ENCODE peak calls at places on chromosome 12, in four cellular contexts. U is NB4, O is OCI-LY7, B is endothelial cell. X is an unnamed sample.

GRCh38 chr12:17478908-17479673 is 610.9 kb downstream of the RERGL start:
- DNase-seq in B (no peak), O (no peak), U (no peak), X (no peak)

GRCh38 chr12:71469235-71469873 is 29.8 kb downstream of the LGR5 start:
- DNase-seq in O (no peak), B (no peak), U (no peak), X (no peak)

GRCh38 chr12:101906226-101906625 is 28.8 kb downstream of the DRAM1 start:
- DNase-seq in U (no peak), O (no peak), B (no peak), X (no peak)

GRCh38 chr12:124456652-124457152 is 110.7 kb downstream of the NCOR2 start:
- DNase-seq in B (peak; percentile 42), U (peak; percentile 77), O (no peak), X (no peak)

GRCh38 chr12:18966927-18967326 is 162.6 kb upstream of the PLEKHA5 start:
- DNase-seq in B (no peak), O (no peak), U (no peak), X (no peak)

GRCh38 chr12:46556820-46557524 is 184.4 kb upstream of the SLC38A2 start:
- DNase-seq in O (no peak), B (no peak), U (no peak), X (no peak)

GRCh38 chr12:70609739-70610491 is 27.3 kb downstream of the PTPRB start:
- DNase-seq in B (peak; percentile 73), U (no peak), O (no peak), X (no peak)

GRCh38 chr12:11344504-11344903 is 34.3 kb upstream of the PRB4 start:
- DNase-seq in U (no peak), O (no peak), B (no peak), X (no peak)

GRCh38 chr12:24463392-24463791 is 485.5 kb downstream of the BCAT1 start:
- DNase-seq in U (no peak), B (no peak), O (no peak), X (no peak)
- TF ChIP-seq CTCF in U (no peak), B (no peak), O (no peak), X (no peak)

DNA sequence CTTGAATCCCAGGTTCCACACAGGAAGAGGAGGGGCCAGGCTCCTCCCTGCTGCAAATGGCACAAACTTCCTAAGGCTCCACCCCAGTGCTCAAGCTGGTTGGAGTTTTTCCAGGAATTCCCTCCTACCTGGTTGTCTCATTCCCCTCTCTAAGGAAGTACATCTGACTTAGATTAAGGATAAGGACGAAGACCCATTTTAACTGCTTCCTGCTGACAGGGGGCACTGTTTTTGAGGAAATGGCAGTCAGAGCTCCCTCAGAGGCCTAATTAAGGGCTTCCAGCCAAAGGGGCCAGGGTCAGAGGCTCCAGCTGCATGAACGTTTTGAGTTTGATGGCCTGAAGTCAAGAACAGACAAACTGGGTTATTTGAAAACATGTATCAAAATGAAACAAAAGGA is 1084.7 kb downstream of the SLC6A15 start:
- DNase-seq in U (peak; percentile 34), B (no peak), O (no peak), X (no peak)
- TF ChIP-seq CTCF in U (peak; percentile 13), B (no peak), O (no peak), X (no peak)

GRCh38 chr12:48937170-48937569 is 11.9 kb upstream of the FKBP11 start:
- DNase-seq in O (peak; percentile 21), B (peak; percentile 12), U (peak; percentile 53), X (no peak)
- TF ChIP-seq CTCF in O (peak; percentile 57), B (no peak), U (peak; percentile 62), X (peak; percentile 27)

GRCh38 chr12:120630139-120630895 is 10.1 kb upstream of the CABP1 start:
- DNase-seq in U (no peak), B (no peak), O (no peak), X (no peak)

GRCh38 chr12:120631097-120631496 is 9.3 kb upstream of the CABP1 start:
- DNase-seq in O (no peak), U (no peak), B (no peak), X (no peak)

GRCh38 chr12:120620624-120621023 is 19.8 kb upstream of the CABP1 start:
- DNase-seq in B (no peak), U (no peak), O (no peak), X (no peak)

GRCh38 chr12:120628919-120629318 is 11.5 kb upstream of the CABP1 start:
- DNase-seq in B (peak; percentile 22), O (no peak), U (no peak), X (no peak)

GRCh38 chr12:120625557-120626419 is 14.6 kb upstream of the CABP1 start:
- DNase-seq in O (peak; percentile 73), U (peak; percentile 52), B (no peak), X (no peak)
- TF ChIP-seq CTCF in O (peak; percentile 75), U (peak; percentile 65), B (peak; percentile 20), X (no peak)

GRCh38 chr12:119715268-119715620 is 47.3 kb downstream of the PRKAB1 start:
- DNase-seq in B (no peak), U (no peak), O (no peak), X (no peak)
- TF ChIP-seq CTCF in B (no peak), U (no peak), O (no peak), X (no peak)

GRCh38 chr12:50699149-50699548 is 64.8 kb upstream of the ATF1 start:
- DNase-seq in O (no peak), B (no peak), U (no peak), X (no peak)

GRCh38 chr12:50696931-50697330 is 67.0 kb upstream of the ATF1 start:
- DNase-seq in B (no peak), O (no peak), U (no peak), X (no peak)

DNA sequence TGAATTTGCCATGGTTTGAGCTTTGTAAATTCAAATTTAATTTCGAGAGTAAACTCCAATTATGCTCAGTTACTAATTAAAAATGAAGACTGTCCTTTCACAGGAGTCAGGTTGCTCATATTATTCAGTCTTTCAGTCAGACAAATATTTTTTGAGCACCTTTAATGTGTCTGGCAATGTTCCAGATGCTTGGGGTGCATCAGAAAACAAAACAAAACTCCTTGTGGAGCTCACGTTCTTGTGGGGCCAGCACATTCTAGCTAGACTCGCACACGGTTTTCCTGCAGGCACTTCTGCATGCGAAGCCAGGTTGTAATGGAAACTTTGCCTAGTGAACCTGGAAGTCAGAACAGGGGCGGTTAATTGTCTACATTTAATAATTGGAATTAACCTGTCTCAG is 64.0 kb upstream of the ATF1 start:
- DNase-seq in B (no peak), O (no peak), U (no peak), X (no peak)
- TF ChIP-seq CTCF in B (no peak), O (no peak), U (no peak), X (no peak)

DNA sequence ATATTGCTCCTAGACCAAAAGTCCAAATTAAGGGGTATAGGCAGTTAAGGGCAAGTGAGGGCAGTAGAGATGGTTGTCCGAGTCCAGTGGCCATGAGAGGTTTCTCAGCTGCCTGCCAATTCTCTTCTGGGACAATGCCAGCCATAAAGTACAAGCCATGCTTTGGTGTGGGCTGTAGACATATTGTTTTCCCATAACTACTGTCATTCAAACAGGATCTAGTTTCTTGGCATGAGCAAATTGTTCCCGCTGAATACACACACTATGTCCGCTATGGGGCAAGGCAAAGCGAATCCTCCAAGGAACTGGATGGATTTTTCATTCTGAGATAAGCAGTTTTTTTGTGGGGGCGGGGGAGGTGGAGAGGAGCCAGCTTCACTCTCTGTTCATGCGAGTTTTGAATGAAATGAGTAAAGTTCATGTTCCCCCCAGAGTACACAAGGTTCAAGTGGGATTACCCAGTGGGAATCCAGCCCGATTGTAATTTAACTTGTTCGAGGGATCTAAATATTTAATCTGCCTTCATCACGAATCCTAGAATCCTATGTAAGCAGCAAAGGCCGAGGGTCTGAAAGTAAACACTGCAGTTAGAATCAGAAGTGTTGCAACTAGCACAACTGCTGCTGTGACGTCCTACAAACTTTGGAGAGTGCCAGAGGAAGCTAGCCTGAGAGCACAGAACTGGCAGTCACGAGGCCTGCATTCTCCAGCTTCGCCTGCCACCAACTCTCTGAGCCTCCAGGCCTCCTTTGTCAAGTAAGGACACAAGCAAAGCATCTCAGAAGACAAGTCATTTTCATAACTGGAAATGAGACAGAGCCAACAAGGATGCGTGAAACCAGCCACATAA is 137.0 kb downstream of the CRADD start:
- DNase-seq in O (no peak), U (no peak), B (no peak), X (no peak)
- TF ChIP-seq CTCF in O (no peak), U (no peak), B (no peak), X (no peak)

DNA sequence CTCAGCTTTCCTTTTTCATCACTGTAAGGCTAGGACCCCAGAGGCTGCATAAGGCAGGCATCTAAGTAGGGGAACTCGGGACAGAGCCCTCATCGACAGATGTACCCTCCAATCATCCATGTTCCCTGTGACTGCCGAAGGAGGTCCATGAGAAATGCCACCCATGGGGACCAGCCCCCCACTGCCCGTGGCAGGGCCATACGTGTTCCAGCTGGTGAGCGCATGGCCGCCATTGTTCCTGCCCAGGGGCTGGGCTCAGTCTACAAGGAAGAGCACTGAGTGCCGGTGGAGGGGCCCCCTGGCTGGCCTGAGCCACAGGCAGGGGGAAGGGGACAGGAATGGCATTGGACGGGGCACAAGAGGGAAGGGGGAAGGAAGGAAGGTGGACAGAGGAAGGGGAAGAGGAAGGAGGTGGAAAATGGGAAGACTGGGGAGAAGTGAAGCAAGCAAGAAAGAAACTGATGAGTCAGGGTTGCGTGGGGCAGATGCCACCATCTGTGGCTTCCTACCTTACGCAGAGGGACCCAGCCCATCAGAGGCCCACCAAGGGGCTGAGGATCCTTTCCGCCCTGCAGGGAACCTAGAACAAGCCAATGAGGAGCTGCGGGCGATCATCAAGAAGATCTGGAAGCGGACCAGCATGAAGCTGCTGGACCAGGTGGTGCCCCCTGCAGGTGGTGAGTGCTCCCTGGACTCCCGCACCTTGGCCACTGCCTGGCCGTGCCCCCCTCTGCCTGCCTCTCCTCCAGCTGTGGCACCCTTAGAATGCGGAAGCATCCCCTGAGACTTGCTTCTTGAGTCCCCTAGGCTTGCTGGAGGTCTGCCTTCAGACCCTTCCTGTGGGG is 120.6 kb upstream of the FKBP4 start:
- DNase-seq in B (peak; percentile 38), U (no peak), O (peak; percentile 4), X (no peak)
- TF ChIP-seq CTCF in B (peak; percentile 51), U (no peak), O (peak; percentile 41), X (no peak)

X was measured in kidney epithelial cell.